ENCODE peak calls at places on chromosomes 4 and X, in six cellular contexts. One of them, this sample, is unnamed.

GRCh38 chr4:4402966-4403365 is 16.1 kb downstream of the NSG1 start:
- DNase-seq in erythroblast: no peak
- DNase-seq in K562: no peak
- DNase-seq in uterus: no peak
- DNase-seq in A549: no peak
- DNase-seq in ovary: no peak
- DNase-seq in this sample: no peak

GRCh38 chrX:65731684-65732289 is 64.3 kb downstream of the MSN start:
- DNase-seq in A549: no peak
- DNase-seq in ovary: no peak
- DNase-seq in uterus: no peak
- DNase-seq in erythroblast: no peak
- DNase-seq in K562: no peak
- DNase-seq in this sample: no peak

GRCh38 chrX:139720136-139720535 is 12.2 kb upstream of the MCF2 start:
- DNase-seq in ovary: no peak
- DNase-seq in A549: peak; percentile 4
- DNase-seq in K562: no peak
- DNase-seq in erythroblast: no peak
- DNase-seq in uterus: no peak
- DNase-seq in this sample: no peak

GRCh38 chr4:88021824-88022223 is 14.4 kb downstream of the PKD2 start:
- DNase-seq in ovary: no peak
- DNase-seq in uterus: peak; percentile 59
- DNase-seq in K562: no peak
- DNase-seq in erythroblast: no peak
- DNase-seq in A549: no peak
- DNase-seq in this sample: no peak

GRCh38 chr4:148430847-148431246 is 11.4 kb downstream of the NR3C2 start:
- DNase-seq in A549: no peak
- DNase-seq in ovary: no peak
- DNase-seq in erythroblast: no peak
- DNase-seq in K562: no peak
- DNase-seq in uterus: no peak
- DNase-seq in this sample: no peak

GRCh38 chr4:151807220-151807619 is 46.4 kb upstream of the GATB start:
- DNase-seq in A549: no peak
- DNase-seq in K562: no peak
- DNase-seq in ovary: no peak
- DNase-seq in erythroblast: no peak
- DNase-seq in uterus: no peak
- DNase-seq in this sample: no peak

GRCh38 chrX:72307646-72308051 is 1.9 kb upstream of the CITED1 start:
- DNase-seq in uterus: no peak
- DNase-seq in A549: no peak
- DNase-seq in ovary: no peak
- DNase-seq in erythroblast: no peak
- DNase-seq in K562: no peak
- DNase-seq in this sample: no peak

GRCh38 chr4:49516796-49517195 is 530.7 kb downstream of the CWH43 start:
- DNase-seq in A549: no peak
- DNase-seq in uterus: no peak
- DNase-seq in ovary: no peak
- DNase-seq in erythroblast: no peak
- DNase-seq in K562: no peak
- DNase-seq in this sample: no peak

GRCh38 chrX:2401590-2402360 is 99.0 kb downstream of the DHRSX start:
- DNase-seq in erythroblast: no peak
- DNase-seq in A549: no peak
- DNase-seq in ovary: no peak
- DNase-seq in K562: no peak
- DNase-seq in uterus: no peak
- DNase-seq in this sample: no peak

GRCh38 chrX:10023821-10024220 is 56.7 kb downstream of the CLDN34 start:
- DNase-seq in K562: no peak
- DNase-seq in A549: no peak
- DNase-seq in ovary: no peak
- DNase-seq in erythroblast: no peak
- DNase-seq in uterus: no peak
- DNase-seq in this sample: no peak

GRCh38 chrX:925652-926061 is 286.8 kb downstream of the CRLF2 start:
- DNase-seq in uterus: no peak
- DNase-seq in K562: no peak
- DNase-seq in erythroblast: no peak
- DNase-seq in A549: no peak
- DNase-seq in ovary: no peak
- DNase-seq in this sample: no peak

GRCh38 chr4:5292091-5292490 is 240.8 kb downstream of the STK32B start:
- DNase-seq in erythroblast: no peak
- DNase-seq in A549: no peak
- DNase-seq in K562: no peak
- DNase-seq in uterus: no peak
- DNase-seq in ovary: no peak
- DNase-seq in this sample: no peak

GRCh38 chr4:121070696-121071639 is 1.4 kb downstream of the NDNF start:
- DNase-seq in A549: peak; percentile 25
- DNase-seq in erythroblast: no peak
- DNase-seq in uterus: no peak
- DNase-seq in K562: no peak
- DNase-seq in ovary: peak; percentile 75
- DNase-seq in this sample: no peak

GRCh38 chrX:42691196-42691595 is 86.8 kb downstream of the PPP1R2C start:
- DNase-seq in K562: no peak
- DNase-seq in A549: no peak
- DNase-seq in uterus: no peak
- DNase-seq in ovary: no peak
- DNase-seq in erythroblast: no peak
- DNase-seq in this sample: no peak

GRCh38 chrX:69025802-69026301 is 139.4 kb downstream of the PJA1 start:
- DNase-seq in erythroblast: no peak
- DNase-seq in A549: no peak
- DNase-seq in ovary: no peak
- DNase-seq in uterus: no peak
- DNase-seq in K562: no peak
- DNase-seq in this sample: no peak

GRCh38 chrX:123080065-123080464 is 104.0 kb upstream of the GRIA3 start:
- DNase-seq in A549: no peak
- DNase-seq in uterus: no peak
- DNase-seq in erythroblast: no peak
- DNase-seq in K562: no peak
- DNase-seq in ovary: no peak
- DNase-seq in this sample: no peak

GRCh38 chr4:19381068-19381467 is 870.6 kb upstream of the SLIT2 start:
- DNase-seq in erythroblast: no peak
- DNase-seq in ovary: no peak
- DNase-seq in A549: no peak
- DNase-seq in K562: no peak
- DNase-seq in uterus: no peak
- DNase-seq in this sample: no peak

GRCh38 chr4:48129307-48130014 is 4.6 kb downstream of the TXK start:
- DNase-seq in A549: peak; percentile 13
- DNase-seq in uterus: peak; percentile 37
- DNase-seq in K562: no peak
- DNase-seq in erythroblast: peak; percentile 37
- DNase-seq in ovary: no peak
- DNase-seq in this sample: no peak

GRCh38 chr4:92234393-92235176 is 69.2 kb upstream of the GRID2 start:
- DNase-seq in ovary: no peak
- DNase-seq in A549: no peak
- DNase-seq in K562: no peak
- DNase-seq in uterus: no peak
- DNase-seq in erythroblast: no peak
- DNase-seq in this sample: no peak

GRCh38 chr4:84032372-84032771 is 466.7 kb downstream of the NKX6-1 start:
- DNase-seq in uterus: no peak
- DNase-seq in ovary: no peak
- DNase-seq in A549: no peak
- DNase-seq in erythroblast: no peak
- DNase-seq in K562: no peak
- DNase-seq in this sample: peak; percentile 12

GRCh38 chr4:134906404-134907023 is 704.9 kb upstream of the PABPC4L start:
- DNase-seq in K562: no peak
- DNase-seq in A549: no peak
- DNase-seq in uterus: no peak
- DNase-seq in ovary: no peak
- DNase-seq in erythroblast: no peak
- DNase-seq in this sample: no peak

GRCh38 chr4:83250666-83251065 is 33.9 kb downstream of the COQ2 start:
- DNase-seq in uterus: no peak
- DNase-seq in ovary: no peak
- DNase-seq in A549: no peak
- DNase-seq in K562: no peak
- DNase-seq in erythroblast: no peak
- DNase-seq in this sample: no peak

GRCh38 chr4:122776916-122777315 is 44.4 kb downstream of the BBS12 start:
- DNase-seq in K562: no peak
- DNase-seq in uterus: no peak
- DNase-seq in ovary: no peak
- DNase-seq in erythroblast: peak; percentile 13
- DNase-seq in A549: no peak
- DNase-seq in this sample: no peak

GRCh38 chrX:7346021-7346420 is 198.1 kb upstream of the PUDP start:
- DNase-seq in ovary: no peak
- DNase-seq in K562: no peak
- DNase-seq in uterus: no peak
- DNase-seq in A549: no peak
- DNase-seq in erythroblast: no peak
- DNase-seq in this sample: no peak

GRCh38 chrX:149494844-149495565 is 10.1 kb downstream of the IDS start:
- DNase-seq in uterus: no peak
- DNase-seq in K562: no peak
- DNase-seq in ovary: no peak
- DNase-seq in A549: peak; percentile 13
- DNase-seq in erythroblast: no peak
- DNase-seq in this sample: no peak

GRCh38 chrX:112840382-112841113 is at the start of gene AMOT:
- DNase-seq in uterus: peak; percentile 81
- DNase-seq in ovary: peak; percentile 78
- DNase-seq in erythroblast: peak; percentile 70
- DNase-seq in K562: peak; percentile 72
- DNase-seq in A549: peak; percentile 33
- DNase-seq in this sample: no peak

GRCh38 chr4:160276785-160277325 is 1174.0 kb downstream of the RAPGEF2 start:
- DNase-seq in uterus: no peak
- DNase-seq in erythroblast: no peak
- DNase-seq in ovary: no peak
- DNase-seq in A549: no peak
- DNase-seq in K562: no peak
- DNase-seq in this sample: no peak

GRCh38 chr4:174135530-174135929 is 147.9 kb downstream of the FBXO8 start:
- DNase-seq in uterus: no peak
- DNase-seq in K562: no peak
- DNase-seq in erythroblast: no peak
- DNase-seq in ovary: no peak
- DNase-seq in A549: no peak
- DNase-seq in this sample: no peak

GRCh38 chrX:115639481-115639880 is 78.5 kb downstream of the PLS3 start:
- DNase-seq in ovary: no peak
- DNase-seq in erythroblast: no peak
- DNase-seq in uterus: no peak
- DNase-seq in A549: no peak
- DNase-seq in K562: no peak
- DNase-seq in this sample: no peak

GRCh38 chr4:32909722-32910121 is 2189.6 kb downstream of the PCDH7 start:
- DNase-seq in A549: no peak
- DNase-seq in K562: no peak
- DNase-seq in ovary: no peak
- DNase-seq in erythroblast: no peak
- DNase-seq in uterus: no peak
- DNase-seq in this sample: no peak

GRCh38 chr4:6987566-6987920 is 55.6 kb upstream of the TADA2B start:
- DNase-seq in ovary: no peak
- DNase-seq in uterus: no peak
- DNase-seq in K562: peak; percentile 31
- DNase-seq in erythroblast: no peak
- DNase-seq in A549: no peak
- DNase-seq in this sample: no peak
- TF ChIP-seq POLR2A in ovary: no peak
- TF ChIP-seq POLR2A in uterus: no peak
- TF ChIP-seq POLR2A in K562: no peak
- TF ChIP-seq POLR2A in erythroblast: no peak
- TF ChIP-seq POLR2A in A549: no peak
- TF ChIP-seq POLR2A in this sample: no peak

DNA sequence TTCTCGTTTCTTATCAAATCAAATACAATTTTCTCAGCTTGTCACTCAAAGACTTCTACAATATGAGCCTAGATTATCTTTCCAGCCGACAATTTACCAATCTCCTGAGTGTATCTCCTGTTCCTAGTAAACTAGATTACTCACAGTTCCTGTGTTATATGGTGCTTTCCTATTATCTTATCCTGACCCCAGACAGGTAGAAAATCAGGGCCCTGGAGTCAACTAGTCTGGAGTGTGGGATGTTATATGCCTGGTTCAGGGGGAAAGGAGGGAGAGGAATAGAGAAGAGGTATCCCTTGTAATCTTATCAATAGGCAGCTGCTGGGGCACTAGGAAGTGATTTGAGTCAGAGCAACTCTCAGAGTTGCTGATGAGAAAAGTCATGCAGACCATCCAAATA is 127.1 kb downstream of the SLC7A11 start:
- DNase-seq in ovary: no peak
- DNase-seq in uterus: no peak
- DNase-seq in K562: no peak
- DNase-seq in A549: no peak
- DNase-seq in erythroblast: no peak
- DNase-seq in this sample: no peak
- TF ChIP-seq POLR2A in ovary: no peak
- TF ChIP-seq POLR2A in uterus: no peak
- TF ChIP-seq POLR2A in K562: no peak
- TF ChIP-seq POLR2A in A549: no peak
- TF ChIP-seq POLR2A in erythroblast: no peak
- TF ChIP-seq POLR2A in this sample: no peak

DNA sequence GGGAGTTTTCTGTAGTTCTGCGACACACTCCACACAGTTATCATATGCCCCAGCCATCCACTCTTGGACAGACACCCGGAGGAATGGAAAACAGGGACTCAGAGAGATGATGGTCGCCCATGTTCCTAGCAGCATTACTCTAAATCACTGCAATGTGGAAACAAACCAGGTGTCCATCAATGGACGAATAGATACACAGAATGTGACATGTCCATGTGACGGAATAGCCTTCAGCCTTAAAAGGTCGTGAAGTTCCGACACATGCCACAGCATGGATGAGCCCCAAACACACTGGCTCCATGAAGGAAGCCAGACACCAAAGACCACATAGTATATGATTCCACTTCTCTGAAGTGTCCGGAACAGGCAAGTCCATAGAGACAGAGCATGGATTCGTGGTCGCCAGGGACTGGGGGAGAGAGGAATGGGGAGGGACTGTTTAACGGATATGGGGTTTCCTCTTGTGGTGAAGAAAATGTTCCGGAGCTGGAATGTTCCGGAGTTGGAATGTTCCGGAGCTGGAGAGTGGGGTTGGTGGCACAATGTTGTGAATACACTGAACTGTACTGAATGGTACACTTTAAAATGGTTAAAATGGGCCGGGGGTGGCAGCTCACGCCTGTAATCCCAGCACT is 28.7 kb upstream of the AFAP1 start:
- DNase-seq in A549: no peak
- DNase-seq in K562: no peak
- DNase-seq in erythroblast: no peak
- DNase-seq in uterus: peak; percentile 43
- DNase-seq in ovary: no peak
- DNase-seq in this sample: no peak
- TF ChIP-seq POLR2A in A549: no peak
- TF ChIP-seq POLR2A in K562: no peak
- TF ChIP-seq POLR2A in erythroblast: no peak
- TF ChIP-seq POLR2A in uterus: no peak
- TF ChIP-seq POLR2A in ovary: no peak
- TF ChIP-seq POLR2A in this sample: no peak

GRCh38 chr4:15938182-15938581 is 358 bp downstream of the FGFBP1 start:
- DNase-seq in ovary: no peak
- DNase-seq in uterus: no peak
- DNase-seq in K562: no peak
- DNase-seq in erythroblast: no peak
- DNase-seq in A549: peak; percentile 17
- DNase-seq in this sample: no peak
- TF ChIP-seq POLR2A in ovary: no peak
- TF ChIP-seq POLR2A in uterus: no peak
- TF ChIP-seq POLR2A in K562: no peak
- TF ChIP-seq POLR2A in erythroblast: no peak
- TF ChIP-seq POLR2A in A549: no peak
- TF ChIP-seq POLR2A in this sample: no peak